ENCODE peak calls at places on chromosomes 16 and 17, in nine cellular contexts. E, F, M, Y, K, U, W, Z and C are unnamed samples.

GRCh38 chr17:66633322-66633965 is 201.5 kb upstream of the CACNG5 start:
- DNase-seq in M (no peak), F (no peak), Y (peak), K (no peak), Z (no peak), E (peak), W (no peak), U (no peak), C (no peak)

GRCh38 chr16:19294156-19294649 is 8.7 kb downstream of the CLEC19A start:
- DNase-seq in U (no peak), F (no peak), E (no peak), Z (no peak), K (no peak), Y (no peak), W (no peak), M (peak), C (peak)

GRCh38 chr16:88370365-88370764 is 12.4 kb upstream of the ZNF469 start:
- DNase-seq in W (no peak), Y (no peak), E (no peak), F (no peak), Z (no peak), M (peak), U (no peak), K (no peak), C (no peak)

GRCh38 chr16:21190013-21190412 is 21.4 kb downstream of the ZP2 start:
- DNase-seq in K (no peak), Y (no peak), W (no peak), M (no peak), Z (no peak), F (no peak), E (no peak), U (no peak), C (no peak)

GRCh38 chr17:48546924-48547838 is 2.3 kb upstream of the HOXB2 start:
- DNase-seq in M (peak), E (no peak), U (no peak), F (no peak), W (no peak), Z (no peak), K (no peak), Y (peak), C (no peak)

GRCh38 chr16:4011225-4011939 is 104.9 kb downstream of the ADCY9 start:
- DNase-seq in F (peak), K (no peak), Y (no peak), U (no peak), W (no peak), E (no peak), Z (no peak), M (no peak), C (peak)

GRCh38 chr16:3570420-3571062 is 6.7 kb downstream of the NLRC3 start:
- DNase-seq in M (no peak), Z (no peak), E (no peak), K (no peak), W (no peak), F (no peak), U (no peak), Y (no peak), C (no peak)

GRCh38 chr16:82067042-82067809 is 32.2 kb downstream of the HSD17B2 start:
- DNase-seq in U (no peak), K (no peak), Y (peak), E (no peak), F (no peak), M (no peak), W (no peak), Z (no peak), C (no peak)

GRCh38 chr17:4535667-4536258 is 19.4 kb downstream of the MYBBP1A start:
- DNase-seq in K (no peak), U (no peak), M (no peak), W (no peak), F (peak), Y (no peak), E (no peak), Z (no peak), C (no peak)

GRCh38 chr16:86219655-86220445 is 290.5 kb upstream of the FOXF1 start:
- DNase-seq in Z (no peak), E (no peak), K (no peak), Y (peak), U (no peak), W (no peak), F (no peak), M (peak), C (no peak)

GRCh38 chr16:62213763-62214162 is 177.5 kb upstream of the CDH8 start:
- DNase-seq in F (peak), E (peak), M (no peak), W (no peak), Z (no peak), K (no peak), Y (no peak), U (no peak), C (no peak)

GRCh38 chr17:78706271-78706915 is 75.7 kb downstream of the CYTH1 start:
- DNase-seq in E (no peak), Y (no peak), W (no peak), F (no peak), M (no peak), Z (no peak), U (no peak), K (no peak), C (no peak)

GRCh38 chr17:44652727-44653126 is 3.5 kb upstream of the MEIOC start:
- DNase-seq in Y (no peak), W (no peak), F (no peak), U (no peak), M (no peak), K (no peak), Z (no peak), E (no peak), C (no peak)

GRCh38 chr16:83967838-83968482 is at the start of gene NECAB2:
- DNase-seq in E (no peak), W (no peak), M (no peak), U (peak), F (peak), Z (no peak), Y (peak), K (peak), C (peak)

GRCh38 chr17:7380321-7380720 is 568 bp upstream of the TNK1 start:
- DNase-seq in Z (no peak), K (no peak), E (no peak), F (no peak), Y (peak), M (peak), W (peak), U (peak), C (peak)

GRCh38 chr16:56869513-56870270 is 4.7 kb downstream of the SLC12A3 start:
- DNase-seq in E (peak), W (peak), K (no peak), F (peak), Y (peak), Z (no peak), M (no peak), U (no peak), C (peak)